ENCODE peak calls at places on chromosomes 6 and 20, in six cellular contexts. One of them, this sample, is unnamed. For H3K9me3 and H3K4me1, the result is how much of the 10 kb centered on the place peaks cover.

GRCh38 chr6:25089442-25089841 is 153.7 kb upstream of the RIPOR2 start:
- DNase-seq in suprapubic skin: no peak
- DNase-seq in esophagus muscularis mucosa: peak
- DNase-seq in transverse colon: no peak
- DNase-seq in A549: no peak
- DNase-seq in ovary: no peak
- DNase-seq in this sample: no peak

GRCh38 chr6:111663692-111664564 is 58.2 kb upstream of the TRAF3IP2 start:
- DNase-seq in suprapubic skin: no peak
- DNase-seq in ovary: peak
- DNase-seq in transverse colon: no peak
- DNase-seq in esophagus muscularis mucosa: no peak
- DNase-seq in A549: no peak
- DNase-seq in this sample: no peak

GRCh38 chr20:23193985-23194384 is 107.9 kb upstream of the CD93 start:
- DNase-seq in suprapubic skin: no peak
- DNase-seq in ovary: no peak
- DNase-seq in A549: no peak
- DNase-seq in transverse colon: no peak
- DNase-seq in esophagus muscularis mucosa: no peak
- DNase-seq in this sample: no peak

GRCh38 chr20:6882911-6883310 is 115.4 kb downstream of the BMP2 start:
- DNase-seq in A549: no peak
- DNase-seq in transverse colon: no peak
- DNase-seq in esophagus muscularis mucosa: no peak
- DNase-seq in suprapubic skin: no peak
- DNase-seq in ovary: no peak
- DNase-seq in this sample: no peak

GRCh38 chr20:5835234-5835845 is 85.1 kb downstream of the SHLD1 start:
- DNase-seq in ovary: peak
- DNase-seq in transverse colon: no peak
- DNase-seq in suprapubic skin: no peak
- DNase-seq in A549: peak
- DNase-seq in esophagus muscularis mucosa: no peak
- DNase-seq in this sample: no peak

GRCh38 chr6:41878961-41879405 is 16.2 kb downstream of the USP49 start:
- DNase-seq in esophagus muscularis mucosa: no peak
- DNase-seq in transverse colon: no peak
- DNase-seq in suprapubic skin: no peak
- DNase-seq in ovary: no peak
- DNase-seq in A549: no peak
- DNase-seq in this sample: no peak

GRCh38 chr6:7418238-7418905 is 28.8 kb downstream of the RIOK1 start:
- DNase-seq in transverse colon: no peak
- DNase-seq in suprapubic skin: no peak
- DNase-seq in A549: no peak
- DNase-seq in esophagus muscularis mucosa: no peak
- DNase-seq in ovary: no peak
- DNase-seq in this sample: no peak

GRCh38 chr6:3458706-3459421 is 2.0 kb upstream of the SLC22A23 start:
- DNase-seq in esophagus muscularis mucosa: no peak
- DNase-seq in suprapubic skin: no peak
- DNase-seq in A549: no peak
- DNase-seq in transverse colon: no peak
- DNase-seq in ovary: no peak
- DNase-seq in this sample: no peak

GRCh38 chr6:71396410-71396801 is 107.8 kb downstream of the OGFRL1 start:
- DNase-seq in suprapubic skin: no peak
- DNase-seq in transverse colon: no peak
- DNase-seq in esophagus muscularis mucosa: no peak
- DNase-seq in A549: no peak
- DNase-seq in ovary: no peak
- DNase-seq in this sample: no peak

GRCh38 chr6:6842301-6842700 is 253.8 kb downstream of the LY86 start:
- DNase-seq in A549: no peak
- DNase-seq in suprapubic skin: no peak
- DNase-seq in ovary: no peak
- DNase-seq in transverse colon: no peak
- DNase-seq in esophagus muscularis mucosa: no peak
- DNase-seq in this sample: no peak

GRCh38 chr6:104959453-104959858 is 2.5 kb downstream of the LIN28B start:
- DNase-seq in transverse colon: no peak
- DNase-seq in suprapubic skin: no peak
- DNase-seq in A549: no peak
- DNase-seq in esophagus muscularis mucosa: no peak
- DNase-seq in ovary: no peak
- DNase-seq in this sample: no peak

GRCh38 chr20:62454936-62455673 is 20.7 kb downstream of the GATA5 start:
- DNase-seq in ovary: no peak
- DNase-seq in esophagus muscularis mucosa: no peak
- DNase-seq in transverse colon: no peak
- DNase-seq in A549: no peak
- DNase-seq in suprapubic skin: no peak
- DNase-seq in this sample: no peak

GRCh38 chr20:22490287-22491187 is 93.8 kb downstream of the FOXA2 start:
- DNase-seq in ovary: no peak
- DNase-seq in esophagus muscularis mucosa: peak
- DNase-seq in suprapubic skin: no peak
- DNase-seq in A549: peak
- DNase-seq in transverse colon: peak
- DNase-seq in this sample: no peak

GRCh38 chr6:167795874-167796667 is 30.6 kb upstream of the AFDN start:
- DNase-seq in suprapubic skin: no peak
- DNase-seq in esophagus muscularis mucosa: peak
- DNase-seq in ovary: no peak
- DNase-seq in A549: no peak
- DNase-seq in transverse colon: peak
- DNase-seq in this sample: no peak

GRCh38 chr20:50121858-50122271 is 8.9 kb upstream of the UBE2V1 start:
- DNase-seq in esophagus muscularis mucosa: no peak
- DNase-seq in ovary: peak
- DNase-seq in transverse colon: no peak
- DNase-seq in A549: peak
- DNase-seq in suprapubic skin: peak
- DNase-seq in this sample: no peak

GRCh38 chr6:99119109-99120031 is 171.6 kb upstream of the FBXL4 start:
- DNase-seq in transverse colon: no peak
- DNase-seq in A549: peak
- DNase-seq in ovary: no peak
- DNase-seq in suprapubic skin: no peak
- DNase-seq in esophagus muscularis mucosa: no peak
- DNase-seq in this sample: no peak

GRCh38 chr6:42505377-42505702 is 53.6 kb upstream of the TRERF1 start:
- DNase-seq in A549: peak
- DNase-seq in transverse colon: no peak
- DNase-seq in ovary: no peak
- DNase-seq in esophagus muscularis mucosa: no peak
- DNase-seq in suprapubic skin: no peak
- DNase-seq in this sample: no peak

GRCh38 chr20:38915355-38915754 is 10.9 kb upstream of the FAM83D start:
- DNase-seq in transverse colon: no peak
- DNase-seq in esophagus muscularis mucosa: no peak
- DNase-seq in ovary: no peak
- DNase-seq in A549: no peak
- DNase-seq in suprapubic skin: no peak
- DNase-seq in this sample: no peak

GRCh38 chr20:2742934-2743559 is 50.5 kb downstream of the EBF4 start:
- DNase-seq in ovary: peak
- DNase-seq in suprapubic skin: no peak
- DNase-seq in esophagus muscularis mucosa: peak
- DNase-seq in A549: peak
- DNase-seq in transverse colon: peak
- DNase-seq in this sample: peak

GRCh38 chr6:37741757-37742400 is 44.2 kb upstream of the MDGA1 start:
- DNase-seq in ovary: no peak
- DNase-seq in transverse colon: peak
- DNase-seq in A549: peak
- DNase-seq in esophagus muscularis mucosa: no peak
- DNase-seq in suprapubic skin: no peak
- DNase-seq in this sample: no peak

GRCh38 chr6:101018157-101018556 is 137.0 kb upstream of the ASCC3 start:
- DNase-seq in ovary: no peak
- DNase-seq in transverse colon: no peak
- DNase-seq in A549: no peak
- DNase-seq in esophagus muscularis mucosa: no peak
- DNase-seq in suprapubic skin: no peak
- DNase-seq in this sample: no peak

GRCh38 chr6:89985744-89986493 is 91.7 kb downstream of the GJA10 start:
- DNase-seq in suprapubic skin: no peak
- DNase-seq in A549: no peak
- DNase-seq in esophagus muscularis mucosa: no peak
- DNase-seq in ovary: no peak
- DNase-seq in transverse colon: no peak
- DNase-seq in this sample: no peak

GRCh38 chr6:1325471-1326309 is 13.8 kb downstream of the FOXQ1 start:
- DNase-seq in ovary: no peak
- DNase-seq in transverse colon: no peak
- DNase-seq in suprapubic skin: no peak
- DNase-seq in A549: peak
- DNase-seq in esophagus muscularis mucosa: peak
- DNase-seq in this sample: no peak

GRCh38 chr6:144297498-144298166 is 12.5 kb downstream of the UTRN start:
- DNase-seq in ovary: no peak
- DNase-seq in A549: no peak
- DNase-seq in suprapubic skin: no peak
- DNase-seq in transverse colon: no peak
- DNase-seq in esophagus muscularis mucosa: no peak
- DNase-seq in this sample: no peak
- H3K9me3 ChIP-seq in ovary: under half
- H3K9me3 ChIP-seq in A549: under half
- H3K9me3 ChIP-seq in suprapubic skin: under half
- H3K9me3 ChIP-seq in transverse colon: under half
- H3K9me3 ChIP-seq in esophagus muscularis mucosa: under half
- H3K9me3 ChIP-seq in this sample: under half

GRCh38 chr6:128572286-128572685 is 51.9 kb upstream of the PTPRK start:
- DNase-seq in ovary: no peak
- DNase-seq in esophagus muscularis mucosa: no peak
- DNase-seq in A549: no peak
- DNase-seq in transverse colon: no peak
- DNase-seq in suprapubic skin: no peak
- DNase-seq in this sample: no peak

GRCh38 chr6:128569737-128570438 is 49.5 kb upstream of the PTPRK start:
- DNase-seq in suprapubic skin: no peak
- DNase-seq in ovary: no peak
- DNase-seq in transverse colon: no peak
- DNase-seq in A549: peak
- DNase-seq in esophagus muscularis mucosa: no peak
- DNase-seq in this sample: no peak

GRCh38 chr6:128573036-128573435 is 52.6 kb upstream of the PTPRK start:
- DNase-seq in transverse colon: no peak
- DNase-seq in ovary: no peak
- DNase-seq in esophagus muscularis mucosa: no peak
- DNase-seq in A549: no peak
- DNase-seq in suprapubic skin: no peak
- DNase-seq in this sample: no peak

GRCh38 chr6:128567029-128567428 is 46.6 kb upstream of the PTPRK start:
- DNase-seq in esophagus muscularis mucosa: no peak
- DNase-seq in suprapubic skin: no peak
- DNase-seq in ovary: no peak
- DNase-seq in A549: no peak
- DNase-seq in transverse colon: no peak
- DNase-seq in this sample: no peak

GRCh38 chr6:128570439-128571063 is 50.2 kb upstream of the PTPRK start:
- DNase-seq in transverse colon: no peak
- DNase-seq in esophagus muscularis mucosa: no peak
- DNase-seq in ovary: no peak
- DNase-seq in suprapubic skin: no peak
- DNase-seq in A549: no peak
- DNase-seq in this sample: no peak
- TF ChIP-seq EP300 in transverse colon: no peak
- TF ChIP-seq EP300 in esophagus muscularis mucosa: no peak
- TF ChIP-seq EP300 in ovary: no peak
- TF ChIP-seq EP300 in suprapubic skin: no peak
- TF ChIP-seq EP300 in A549: no peak
- TF ChIP-seq EP300 in this sample: no peak

GRCh38 chr6:55319961-55320690 is 7.1 kb upstream of the GFRAL start:
- DNase-seq in esophagus muscularis mucosa: no peak
- DNase-seq in suprapubic skin: no peak
- DNase-seq in transverse colon: no peak
- DNase-seq in ovary: no peak
- DNase-seq in A549: no peak
- DNase-seq in this sample: no peak

GRCh38 chr6:55320691-55321086 is 6.6 kb upstream of the GFRAL start:
- DNase-seq in suprapubic skin: no peak
- DNase-seq in esophagus muscularis mucosa: no peak
- DNase-seq in A549: no peak
- DNase-seq in transverse colon: no peak
- DNase-seq in ovary: no peak
- DNase-seq in this sample: no peak
- H3K4me1 ChIP-seq in suprapubic skin: under half
- H3K4me1 ChIP-seq in esophagus muscularis mucosa: under half
- H3K4me1 ChIP-seq in A549: under half
- H3K4me1 ChIP-seq in transverse colon: under half
- H3K4me1 ChIP-seq in ovary: under half
- H3K4me1 ChIP-seq in this sample: under half

GRCh38 chr6:159065091-159065490 is 20.3 kb upstream of the TAGAP start:
- DNase-seq in ovary: no peak
- DNase-seq in suprapubic skin: no peak
- DNase-seq in esophagus muscularis mucosa: no peak
- DNase-seq in A549: no peak
- DNase-seq in transverse colon: no peak
- DNase-seq in this sample: no peak
- H3K9me3 ChIP-seq in ovary: under half
- H3K9me3 ChIP-seq in suprapubic skin: under half
- H3K9me3 ChIP-seq in esophagus muscularis mucosa: under half
- H3K9me3 ChIP-seq in A549: under half
- H3K9me3 ChIP-seq in transverse colon: under half
- H3K9me3 ChIP-seq in this sample: under half

DNA sequence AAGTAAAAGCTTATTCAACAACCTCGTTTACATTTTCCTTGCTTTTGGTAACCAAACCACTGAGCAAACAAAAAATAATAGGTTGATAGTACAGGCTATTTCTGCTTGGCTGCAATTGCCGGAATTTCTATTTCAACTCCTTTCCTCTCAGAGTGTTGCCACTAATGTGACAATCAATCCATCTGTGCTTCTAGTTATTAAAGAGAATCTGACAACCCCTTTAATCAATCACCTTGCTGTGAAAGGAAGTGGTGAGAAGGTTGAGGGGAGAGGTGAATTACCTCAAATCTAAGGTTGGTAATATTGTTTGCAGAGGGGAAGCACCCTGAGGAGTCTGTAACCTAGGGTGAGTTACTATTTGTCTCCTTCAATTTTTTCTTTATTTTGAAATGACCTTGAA is 603.5 kb downstream of the MMUT start:
- DNase-seq in A549: no peak
- DNase-seq in ovary: no peak
- DNase-seq in suprapubic skin: no peak
- DNase-seq in transverse colon: no peak
- DNase-seq in esophagus muscularis mucosa: no peak
- DNase-seq in this sample: no peak
- TF ChIP-seq EP300 in A549: no peak
- TF ChIP-seq EP300 in ovary: no peak
- TF ChIP-seq EP300 in suprapubic skin: no peak
- TF ChIP-seq EP300 in transverse colon: no peak
- TF ChIP-seq EP300 in esophagus muscularis mucosa: no peak
- TF ChIP-seq EP300 in this sample: no peak